ENCODE peak calls at places on chromosomes 2 and 18, in four cellular contexts. N is PC-3, M is neural progenitor cell, P is PC-9. G is an unnamed sample. For H3F3A, the result is how much of the 10 kb centered on the place peaks cover.

GRCh38 chr18:80157708-80158343 is 48.8 kb downstream of the ADNP2 start:
- DNase-seq in N (peak), M (peak), P (peak), G (peak)

GRCh38 chr2:3535794-3536681 is 16.7 kb upstream of the ADI1 start:
- DNase-seq in N (peak), M (no peak), P (peak), G (no peak)

GRCh38 chr2:169225906-169226305 is 136.4 kb downstream of the LRP2 start:
- DNase-seq in N (no peak), M (no peak), P (no peak), G (no peak)

GRCh38 chr18:60411715-60412114 is 39.1 kb upstream of the MC4R start:
- DNase-seq in N (no peak), M (peak), P (no peak), G (no peak)

GRCh38 chr2:196168181-196168580 is 3.2 kb downstream of the STK17B start:
- DNase-seq in N (peak), M (no peak), P (peak), G (no peak)

GRCh38 chr2:28471214-28471613 is 24.6 kb upstream of the PLB1 start:
- DNase-seq in N (no peak), M (no peak), P (no peak), G (no peak)

GRCh38 chr2:8361930-8362329 is 319.9 kb upstream of the ID2 start:
- DNase-seq in N (no peak), M (no peak), P (no peak), G (no peak)

GRCh38 chr2:157899125-157899839 is 23.2 kb upstream of the ACVR1 start:
- DNase-seq in N (no peak), M (no peak), P (no peak), G (peak)

GRCh38 chr2:7671312-7671711 is 754.1 kb downstream of the RNF144A start:
- DNase-seq in N (no peak), M (no peak), P (no peak), G (no peak)

GRCh38 chr2:38381381-38382143 is 4.5 kb upstream of the ATL2 start:
- DNase-seq in N (no peak), M (no peak), P (no peak), G (no peak)

GRCh38 chr2:120247851-120248250 is 4.8 kb upstream of the RALB start:
- DNase-seq in N (no peak), M (no peak), P (no peak), G (no peak)

GRCh38 chr2:105782646-105783045 is 37.9 kb downstream of the NCK2 start:
- DNase-seq in N (no peak), M (no peak), P (no peak), G (no peak)

GRCh38 chr2:156538083-156538504 is 101.9 kb downstream of the GPD2 start:
- DNase-seq in N (no peak), M (no peak), P (no peak), G (no peak)

GRCh38 chr2:47034973-47035609 is 119.5 kb upstream of the MCFD2 start:
- DNase-seq in N (no peak), M (peak), P (peak), G (no peak)

GRCh38 chr2:119248751-119249150 is 25.1 kb downstream of the STEAP3 start:
- DNase-seq in N (no peak), M (no peak), P (no peak), G (no peak)

GRCh38 chr2:61247204-61247812 is 85.3 kb downstream of the C2orf74 start:
- DNase-seq in N (no peak), M (no peak), P (no peak), G (no peak)

GRCh38 chr2:1988049-1988448 is 243.7 kb upstream of the PXDN start:
- DNase-seq in N (no peak), M (no peak), P (no peak), G (no peak)

GRCh38 chr2:227366861-227367800 is 12.0 kb downstream of the TM4SF20 start:
- DNase-seq in N (peak), M (no peak), P (peak), G (no peak)

GRCh38 chr2:99096728-99097127 is 44.8 kb upstream of the C2orf15 start:
- DNase-seq in N (no peak), M (no peak), P (no peak), G (no peak)

GRCh38 chr2:241018051-241018891 is 19.9 kb downstream of the SNED1 start:
- DNase-seq in N (peak), M (no peak), P (no peak), G (no peak)

GRCh38 chr2:213161759-213162514 is 10.5 kb upstream of the IKZF2 start:
- DNase-seq in N (no peak), M (no peak), P (no peak), G (no peak)

GRCh38 chr2:181774601-181775179 is 94.4 kb upstream of the NEUROD1 start:
- DNase-seq in N (peak), M (no peak), P (peak), G (peak)

GRCh38 chr2:190649798-190650390 is 1.0 kb downstream of the NAB1 start:
- DNase-seq in N (peak), M (peak), P (no peak), G (no peak)

GRCh38 chr18:3217930-3218647 is 1.7 kb downstream of the MYOM1 start:
- DNase-seq in N (peak), M (no peak), P (peak), G (no peak)

GRCh38 chr2:240387669-240388358 is 47.6 kb upstream of the GPC1 start:
- DNase-seq in N (peak), M (no peak), P (peak), G (no peak)

GRCh38 chr2:176613358-176614032 is 344.3 kb downstream of the MTX2 start:
- DNase-seq in N (peak), M (no peak), P (no peak), G (no peak)

GRCh38 chr2:145012214-145012670 is 492.3 kb upstream of the ZEB2 start:
- DNase-seq in N (peak), M (peak), P (no peak), G (no peak)

GRCh38 chr2:23053580-23053979 is 331.4 kb upstream of the KLHL29 start:
- DNase-seq in N (no peak), M (no peak), P (no peak), G (no peak)

GRCh38 chr2:141015339-141016047 is 1115.3 kb downstream of the LRP1B start:
- DNase-seq in N (no peak), M (peak), P (no peak), G (no peak)

GRCh38 chr18:79682896-79683625 is 3.5 kb downstream of the CTDP1 start:
- DNase-seq in N (no peak), M (no peak), P (no peak), G (no peak)

GRCh38 chr18:47075098-47075883 is 39.9 kb upstream of the ELOA2 start:
- DNase-seq in N (peak), M (no peak), P (peak), G (no peak)

GRCh38 chr2:108073425-108074072 is 87.2 kb downstream of the SLC5A7 start:
- DNase-seq in N (no peak), M (no peak), P (no peak), G (no peak)

GRCh38 chr2:159960413-159960812 is 102.0 kb downstream of the PLA2R1 start:
- DNase-seq in N (peak), M (no peak), P (peak), G (no peak)

GRCh38 chr18:77560334-77560970 is 310.8 kb downstream of the GALR1 start:
- DNase-seq in N (peak), M (no peak), P (no peak), G (peak)

GRCh38 chr2:240935101-240935876 is 29.2 kb downstream of the CROCC2 start:
- DNase-seq in N (no peak), M (no peak), P (no peak), G (no peak)

GRCh38 chr18:28043631-28044030 is 133.3 kb downstream of the CDH2 start:
- DNase-seq in N (no peak), M (no peak), P (no peak), G (no peak)
- TF ChIP-seq EZH2 in N (no peak), M (no peak), P (no peak), G (no peak)

GRCh38 chr18:22238036-22238435 is 68.6 kb downstream of the GATA6 start:
- DNase-seq in N (no peak), M (no peak), P (no peak), G (no peak)
- H3F3A ChIP-seq in N (under half), M (under half), P (under half), G (under half)

GRCh38 chr2:65278450-65279030 is 50.9 kb downstream of the ACTR2 start:
- DNase-seq in N (no peak), M (no peak), P (no peak), G (no peak)

GRCh38 chr2:65275141-65275540 is 47.5 kb downstream of the ACTR2 start:
- DNase-seq in N (no peak), M (peak), P (no peak), G (no peak)

GRCh38 chr2:65277118-65277517 is 49.5 kb downstream of the ACTR2 start:
- DNase-seq in N (no peak), M (peak), P (no peak), G (no peak)

GRCh38 chr2:65277791-65278449 is 50.3 kb downstream of the ACTR2 start:
- DNase-seq in N (peak), M (no peak), P (no peak), G (no peak)

DNA sequence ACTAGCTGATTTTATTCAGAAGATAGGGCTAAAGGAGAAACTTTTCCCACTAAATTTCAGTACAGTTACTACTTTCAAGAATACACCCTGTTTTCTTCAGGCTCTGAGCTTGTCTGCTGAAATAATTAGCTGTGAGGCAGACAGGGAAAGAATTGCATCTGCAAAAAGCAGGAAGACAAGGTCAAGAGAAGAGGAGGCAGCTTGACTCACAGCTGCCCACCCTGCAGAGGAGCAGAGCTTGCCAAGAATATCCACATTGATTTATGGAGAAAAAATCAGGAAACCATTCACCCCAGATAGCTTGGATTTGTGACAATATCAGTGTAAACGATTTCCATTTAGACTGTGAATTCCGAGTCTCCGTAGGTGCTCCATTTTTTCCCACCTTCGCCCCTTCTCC is 49.0 kb downstream of the ACTR2 start:
- DNase-seq in N (no peak), M (no peak), P (no peak), G (no peak)
- TF ChIP-seq EZH2 in N (no peak), M (no peak), P (no peak), G (no peak)

GRCh38 chr2:9618410-9618809 is 12.4 kb downstream of the YWHAQ start:
- DNase-seq in N (no peak), M (no peak), P (no peak), G (peak)
- H3F3A ChIP-seq in N (under half), M (under half), P (half or more), G (under half)

GRCh38 chr18:13429016-13429415 is 210.5 kb downstream of the LDLRAD4 start:
- DNase-seq in N (no peak), M (no peak), P (no peak), G (no peak)
- TF ChIP-seq EZH2 in N (no peak), M (no peak), P (no peak), G (no peak)

GRCh38 chr2:54663424-54664030 is 59.9 kb upstream of the EML6 start:
- DNase-seq in N (no peak), M (no peak), P (no peak), G (no peak)
- H3F3A ChIP-seq in N (under half), M (under half), P (under half), G (under half)

DNA sequence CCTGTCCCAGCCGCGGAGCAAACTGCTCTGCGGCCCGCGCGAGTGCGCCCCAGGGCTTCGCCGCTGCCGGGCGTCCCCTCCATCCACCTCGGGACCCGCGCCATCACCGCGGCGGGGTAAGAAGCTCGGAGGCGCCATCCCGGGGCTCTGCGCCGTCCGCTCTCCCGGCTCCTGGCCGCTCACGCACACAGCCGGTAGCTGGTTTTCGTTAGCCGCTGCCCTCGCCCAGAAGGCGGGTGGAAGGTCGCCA is 905 bp upstream of the GDF7 start:
- DNase-seq in N (no peak), M (no peak), P (no peak), G (no peak)
- TF ChIP-seq EZH2 in N (no peak), M (no peak), P (no peak), G (no peak)

DNA sequence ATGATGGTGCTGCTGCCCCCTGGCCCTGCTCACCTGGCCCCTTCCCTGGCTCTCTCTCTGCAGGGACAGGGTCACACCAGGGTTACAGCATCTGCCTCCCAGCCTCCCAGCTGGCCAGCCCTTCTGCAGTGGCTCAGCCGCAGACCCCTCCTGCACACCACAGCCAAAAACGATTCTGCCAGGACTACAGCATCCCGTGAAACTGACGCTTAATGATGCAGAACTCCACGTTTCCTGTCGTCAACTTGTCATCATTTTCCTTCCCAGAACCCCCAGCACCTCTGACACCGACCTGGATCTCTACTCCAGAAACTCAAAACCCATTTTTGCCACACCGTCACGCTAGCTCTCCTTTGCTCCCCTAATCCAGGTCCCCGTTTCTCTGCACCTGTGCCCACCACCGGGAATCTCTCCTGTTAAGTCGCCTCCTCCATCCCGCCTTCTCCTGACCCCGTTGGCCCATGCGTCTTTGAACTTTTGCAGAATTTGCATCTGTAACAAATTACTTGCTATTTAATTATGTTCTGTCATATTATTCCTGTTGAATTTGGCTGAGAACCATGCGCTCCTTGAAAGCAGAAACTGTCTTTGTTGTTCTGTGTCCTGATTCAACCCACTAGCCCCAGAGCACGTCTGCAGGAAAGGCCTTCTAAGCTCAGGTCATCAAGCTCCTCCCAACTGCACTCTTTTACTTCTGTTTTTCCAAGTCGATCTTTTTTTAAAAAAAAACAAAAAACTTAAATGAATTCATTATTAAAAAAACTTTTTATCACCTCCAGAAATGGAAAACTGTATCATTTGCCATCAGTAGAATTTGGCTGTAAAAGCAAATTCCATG is 173.2 kb upstream of the COPS8 start:
- DNase-seq in N (no peak), M (no peak), P (no peak), G (no peak)
- H3F3A ChIP-seq in N (under half), M (under half), P (under half), G (under half)